ENCODE peak calls at places on chromosomes 13 and 19, in six cellular contexts. One of them, this sample, is unnamed.

GRCh38 chr19:2064788-2065524 is 13.9 kb upstream of the MKNK2 start:
- DNase-seq in thoracic aorta: no peak
- DNase-seq in kidney epithelial cell: no peak
- DNase-seq in stomach: no peak
- DNase-seq in BJ: no peak
- DNase-seq in AG10803: peak
- DNase-seq in this sample: no peak

GRCh38 chr13:71865858-71866172 is 1.2 kb downstream of the DACH1 start:
- DNase-seq in thoracic aorta: no peak
- DNase-seq in kidney epithelial cell: no peak
- DNase-seq in stomach: no peak
- DNase-seq in BJ: no peak
- DNase-seq in AG10803: no peak
- DNase-seq in this sample: peak

GRCh38 chr19:405138-405965 is 3.6 kb downstream of the C2CD4C start:
- DNase-seq in thoracic aorta: no peak
- DNase-seq in kidney epithelial cell: no peak
- DNase-seq in stomach: no peak
- DNase-seq in BJ: no peak
- DNase-seq in AG10803: no peak
- DNase-seq in this sample: no peak

GRCh38 chr13:76820759-76821158 is 65.4 kb downstream of the KCTD12 start:
- DNase-seq in thoracic aorta: no peak
- DNase-seq in kidney epithelial cell: no peak
- DNase-seq in stomach: no peak
- DNase-seq in BJ: no peak
- DNase-seq in AG10803: peak
- DNase-seq in this sample: no peak

GRCh38 chr19:7554565-7554964 is 19.0 kb downstream of the PNPLA6 start:
- DNase-seq in thoracic aorta: no peak
- DNase-seq in kidney epithelial cell: no peak
- DNase-seq in stomach: no peak
- DNase-seq in BJ: no peak
- DNase-seq in AG10803: no peak
- DNase-seq in this sample: no peak

GRCh38 chr13:30559274-30559673 is 58.4 kb upstream of the USPL1 start:
- DNase-seq in thoracic aorta: no peak
- DNase-seq in kidney epithelial cell: no peak
- DNase-seq in stomach: no peak
- DNase-seq in BJ: no peak
- DNase-seq in AG10803: no peak
- DNase-seq in this sample: no peak

GRCh38 chr13:103805771-103806170 is 739.6 kb upstream of the SLC10A2 start:
- DNase-seq in thoracic aorta: no peak
- DNase-seq in kidney epithelial cell: no peak
- DNase-seq in stomach: no peak
- DNase-seq in BJ: no peak
- DNase-seq in AG10803: no peak
- DNase-seq in this sample: no peak

GRCh38 chr19:43439183-43440063 is 24.7 kb downstream of the TEX101 start:
- DNase-seq in thoracic aorta: no peak
- DNase-seq in kidney epithelial cell: no peak
- DNase-seq in stomach: no peak
- DNase-seq in BJ: peak
- DNase-seq in AG10803: peak
- DNase-seq in this sample: peak

GRCh38 chr13:111640476-111640875 is 320.0 kb downstream of the TEX29 start:
- DNase-seq in thoracic aorta: no peak
- DNase-seq in kidney epithelial cell: no peak
- DNase-seq in stomach: no peak
- DNase-seq in BJ: no peak
- DNase-seq in AG10803: no peak
- DNase-seq in this sample: no peak

GRCh38 chr13:101115762-101116161 is 300.5 kb downstream of the NALCN start:
- DNase-seq in thoracic aorta: no peak
- DNase-seq in kidney epithelial cell: no peak
- DNase-seq in stomach: no peak
- DNase-seq in BJ: no peak
- DNase-seq in AG10803: peak
- DNase-seq in this sample: no peak

GRCh38 chr19:33438987-33439781 is 65.7 kb downstream of the CEBPG start:
- DNase-seq in thoracic aorta: no peak
- DNase-seq in kidney epithelial cell: no peak
- DNase-seq in stomach: no peak
- DNase-seq in BJ: no peak
- DNase-seq in AG10803: no peak
- DNase-seq in this sample: no peak

GRCh38 chr13:30796833-30797601 is 61.7 kb downstream of the ALOX5AP start:
- DNase-seq in thoracic aorta: no peak
- DNase-seq in kidney epithelial cell: no peak
- DNase-seq in stomach: no peak
- DNase-seq in BJ: no peak
- DNase-seq in AG10803: no peak
- DNase-seq in this sample: no peak

GRCh38 chr19:58181902-58182576 is 822 bp upstream of the ZNF274 start:
- DNase-seq in thoracic aorta: no peak
- DNase-seq in kidney epithelial cell: no peak
- DNase-seq in stomach: peak
- DNase-seq in BJ: no peak
- DNase-seq in AG10803: peak
- DNase-seq in this sample: peak

GRCh38 chr19:574658-575526 is 2.5 kb downstream of the BSG start:
- DNase-seq in thoracic aorta: no peak
- DNase-seq in kidney epithelial cell: no peak
- DNase-seq in stomach: peak
- DNase-seq in BJ: no peak
- DNase-seq in AG10803: no peak
- DNase-seq in this sample: no peak

GRCh38 chr19:3482507-3483225 is 575 bp downstream of the SMIM44 start:
- DNase-seq in thoracic aorta: no peak
- DNase-seq in kidney epithelial cell: no peak
- DNase-seq in stomach: peak
- DNase-seq in BJ: no peak
- DNase-seq in AG10803: no peak
- DNase-seq in this sample: peak

GRCh38 chr13:102141625-102142472 is 260.0 kb downstream of the FGF14 start:
- DNase-seq in thoracic aorta: no peak
- DNase-seq in kidney epithelial cell: no peak
- DNase-seq in stomach: no peak
- DNase-seq in BJ: no peak
- DNase-seq in AG10803: peak
- DNase-seq in this sample: no peak

DNA sequence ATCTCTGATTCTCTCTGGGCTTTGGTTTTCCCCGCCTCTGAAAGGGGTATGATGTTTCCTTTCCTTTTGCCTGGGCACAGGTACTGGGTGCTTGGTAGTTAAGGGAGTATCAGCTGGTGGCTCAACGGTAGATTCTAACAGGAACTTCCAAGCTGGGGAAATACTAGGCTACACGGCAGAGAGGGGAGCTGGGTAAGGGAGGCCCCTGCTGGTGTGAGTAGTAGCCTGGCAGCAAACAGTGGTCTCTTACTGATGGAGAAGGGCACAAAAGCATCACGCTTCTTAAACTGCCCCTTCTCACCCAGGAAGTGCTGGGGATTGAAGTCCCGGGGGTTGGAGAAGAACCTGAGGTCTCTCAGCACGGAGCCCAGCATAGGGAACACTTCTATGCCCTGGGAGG is 26.9 kb upstream of the CYP2A7 start:
- DNase-seq in thoracic aorta: no peak
- DNase-seq in kidney epithelial cell: no peak
- DNase-seq in stomach: no peak
- DNase-seq in BJ: no peak
- DNase-seq in AG10803: no peak
- DNase-seq in this sample: no peak
- TF ChIP-seq CTCF in thoracic aorta: no peak
- TF ChIP-seq CTCF in kidney epithelial cell: no peak
- TF ChIP-seq CTCF in stomach: peak
- TF ChIP-seq CTCF in BJ: no peak
- TF ChIP-seq CTCF in AG10803: no peak
- TF ChIP-seq CTCF in this sample: no peak

GRCh38 chr19:17834350-17835181 is 13.2 kb downstream of the JAK3 start:
- DNase-seq in thoracic aorta: no peak
- DNase-seq in kidney epithelial cell: no peak
- DNase-seq in stomach: no peak
- DNase-seq in BJ: no peak
- DNase-seq in AG10803: no peak
- DNase-seq in this sample: no peak
- TF ChIP-seq CTCF in thoracic aorta: no peak
- TF ChIP-seq CTCF in kidney epithelial cell: peak
- TF ChIP-seq CTCF in stomach: no peak
- TF ChIP-seq CTCF in BJ: peak
- TF ChIP-seq CTCF in AG10803: no peak
- TF ChIP-seq CTCF in this sample: no peak

GRCh38 chr19:42313840-42314755 is 989 bp downstream of the TMEM145 start:
- DNase-seq in thoracic aorta: no peak
- DNase-seq in kidney epithelial cell: no peak
- DNase-seq in stomach: no peak
- DNase-seq in BJ: no peak
- DNase-seq in AG10803: no peak
- DNase-seq in this sample: no peak

GRCh38 chr19:42312370-42312769 is 739 bp upstream of the TMEM145 start:
- DNase-seq in thoracic aorta: no peak
- DNase-seq in kidney epithelial cell: no peak
- DNase-seq in stomach: no peak
- DNase-seq in BJ: no peak
- DNase-seq in AG10803: no peak
- DNase-seq in this sample: no peak

GRCh38 chr19:42309686-42310085 is 3.4 kb upstream of the TMEM145 start:
- DNase-seq in thoracic aorta: no peak
- DNase-seq in kidney epithelial cell: no peak
- DNase-seq in stomach: no peak
- DNase-seq in BJ: no peak
- DNase-seq in AG10803: no peak
- DNase-seq in this sample: no peak

GRCh38 chr19:42313096-42313839 is at the start of gene TMEM145:
- DNase-seq in thoracic aorta: no peak
- DNase-seq in kidney epithelial cell: no peak
- DNase-seq in stomach: peak
- DNase-seq in BJ: no peak
- DNase-seq in AG10803: peak
- DNase-seq in this sample: peak

GRCh38 chr19:42311612-42312160 is 1.4 kb upstream of the TMEM145 start:
- DNase-seq in thoracic aorta: no peak
- DNase-seq in kidney epithelial cell: no peak
- DNase-seq in stomach: no peak
- DNase-seq in BJ: no peak
- DNase-seq in AG10803: no peak
- DNase-seq in this sample: no peak
- TF ChIP-seq CTCF in thoracic aorta: no peak
- TF ChIP-seq CTCF in kidney epithelial cell: peak
- TF ChIP-seq CTCF in stomach: no peak
- TF ChIP-seq CTCF in BJ: no peak
- TF ChIP-seq CTCF in AG10803: peak
- TF ChIP-seq CTCF in this sample: no peak

GRCh38 chr13:29282096-29282495 is 313.4 kb downstream of the SLC7A1 start:
- DNase-seq in thoracic aorta: no peak
- DNase-seq in kidney epithelial cell: no peak
- DNase-seq in stomach: no peak
- DNase-seq in BJ: no peak
- DNase-seq in AG10803: no peak
- DNase-seq in this sample: no peak

GRCh38 chr13:29279859-29280258 is 315.6 kb downstream of the SLC7A1 start:
- DNase-seq in thoracic aorta: no peak
- DNase-seq in kidney epithelial cell: no peak
- DNase-seq in stomach: no peak
- DNase-seq in BJ: no peak
- DNase-seq in AG10803: no peak
- DNase-seq in this sample: no peak

GRCh38 chr13:29284726-29285125 is 310.8 kb downstream of the SLC7A1 start:
- DNase-seq in thoracic aorta: no peak
- DNase-seq in kidney epithelial cell: no peak
- DNase-seq in stomach: no peak
- DNase-seq in BJ: no peak
- DNase-seq in AG10803: no peak
- DNase-seq in this sample: no peak
- TF ChIP-seq CTCF in thoracic aorta: no peak
- TF ChIP-seq CTCF in kidney epithelial cell: no peak
- TF ChIP-seq CTCF in stomach: no peak
- TF ChIP-seq CTCF in BJ: no peak
- TF ChIP-seq CTCF in AG10803: peak
- TF ChIP-seq CTCF in this sample: no peak

GRCh38 chr13:54536112-54536511 is 1507.5 kb downstream of the OLFM4 start:
- DNase-seq in thoracic aorta: no peak
- DNase-seq in kidney epithelial cell: no peak
- DNase-seq in stomach: no peak
- DNase-seq in BJ: no peak
- DNase-seq in AG10803: no peak
- DNase-seq in this sample: no peak
- TF ChIP-seq CTCF in thoracic aorta: no peak
- TF ChIP-seq CTCF in kidney epithelial cell: peak
- TF ChIP-seq CTCF in stomach: no peak
- TF ChIP-seq CTCF in BJ: no peak
- TF ChIP-seq CTCF in AG10803: no peak
- TF ChIP-seq CTCF in this sample: no peak